ENCODE peak calls at places on chromosomes 2 and 18, in five cellular contexts. L is dorsolateral prefrontal cortex, H is tibial nerve, I is SW480, C is hypothalamus. J is an unnamed sample.

GRCh38 chr2:37833420-37833819 is 91.7 kb upstream of the RMDN2 start:
- DNase-seq in L (no peak), H (no peak), I (no peak), C (no peak), J (no peak)

GRCh38 chr2:228866781-228867180 is 404.3 kb downstream of the PID1 start:
- DNase-seq in L (no peak), H (no peak), I (no peak), C (no peak), J (no peak)

GRCh38 chr18:23772327-23772920 is 83.2 kb downstream of the LAMA3 start:
- DNase-seq in L (no peak), H (no peak), I (no peak), C (no peak), J (no peak)

GRCh38 chr2:39733070-39733674 is 45.9 kb downstream of the THUMPD2 start:
- DNase-seq in L (peak), H (no peak), I (no peak), C (no peak), J (no peak)

GRCh38 chr2:234674781-234675201 is 177.9 kb upstream of the ARL4C start:
- DNase-seq in L (no peak), H (no peak), I (peak), C (no peak), J (no peak)

GRCh38 chr2:9174771-9175441 is 31.7 kb upstream of the ASAP2 start:
- DNase-seq in L (no peak), H (no peak), I (peak), C (no peak), J (no peak)

GRCh38 chr2:96835830-96836229 is 8.0 kb downstream of the ANKRD23 start:
- DNase-seq in L (no peak), H (no peak), I (no peak), C (no peak), J (no peak)

GRCh38 chr2:94956797-94957391 is 68.6 kb upstream of the MAL start:
- DNase-seq in L (peak), H (no peak), I (peak), C (no peak), J (peak)

GRCh38 chr2:224951723-224952481 is 90.4 kb downstream of the DOCK10 start:
- DNase-seq in L (no peak), H (no peak), I (no peak), C (no peak), J (no peak)

GRCh38 chr18:54284967-54285785 is 15.9 kb downstream of the POLI start:
- DNase-seq in L (peak), H (no peak), I (no peak), C (no peak), J (no peak)

GRCh38 chr2:121643877-121644276 is 5.4 kb downstream of the CLASP1 start:
- DNase-seq in L (no peak), H (no peak), I (no peak), C (no peak), J (no peak)

GRCh38 chr2:241376808-241377207 is 20.7 kb downstream of the FARP2 start:
- DNase-seq in L (no peak), H (no peak), I (no peak), C (no peak), J (no peak)